ENCODE peak calls at places on chromosomes 1 and 21, in eight cellular contexts. U, T, M, J, I, X, W and E are unnamed samples.

GRCh38 chr1:185441608-185442007 is 124.6 kb upstream of the IVNS1ABP start:
- DNase-seq in U (no peak), T (no peak), M (no peak), J (peak; percentile 72), I (peak; percentile 23), X (no peak), W (no peak), E (peak; percentile 45)

GRCh38 chr1:53220171-53220961 is at the start of gene CZIB:
- DNase-seq in U (peak; percentile 92), T (peak; percentile 86), M (peak; percentile 95), J (peak; percentile 92), I (peak; percentile 58), X (peak; percentile 91), W (peak; percentile 94), E (peak; percentile 94)

GRCh38 chr1:155079487-155080249 is 1.0 kb downstream of the EFNA3 start:
- DNase-seq in U (peak; percentile 27), T (no peak), M (no peak), J (no peak), I (no peak), X (no peak), W (no peak), E (peak; percentile 59)

GRCh38 chr1:162954824-162955223 is 93.8 kb upstream of the CCDC190 start:
- DNase-seq in U (no peak), T (no peak), M (no peak), J (no peak), I (no peak), X (no peak), W (no peak), E (peak; percentile 86)

GRCh38 chr1:41827991-41828570 is 90.6 kb downstream of the HIVEP3 start:
- DNase-seq in U (no peak), T (no peak), M (peak; percentile 26), J (no peak), I (no peak), X (no peak), W (no peak), E (peak; percentile 57)

GRCh38 chr21:38434913-38435533 is 63.3 kb downstream of the ERG start:
- DNase-seq in U (no peak), T (no peak), M (no peak), J (no peak), I (peak; percentile 10), X (no peak), W (no peak), E (peak; percentile 54)

GRCh38 chr1:185767721-185768120 is 33.5 kb downstream of the HMCN1 start:
- DNase-seq in U (no peak), T (no peak), M (no peak), J (no peak), I (no peak), X (no peak), W (no peak), E (no peak)

GRCh38 chr21:42732033-42732410 is 78.6 kb downstream of the PDE9A start:
- DNase-seq in U (no peak), T (no peak), M (no peak), J (no peak), I (no peak), X (no peak), W (no peak), E (no peak)

GRCh38 chr1:230798491-230798890 is 51.3 kb downstream of the CAPN9 start:
- DNase-seq in U (no peak), T (no peak), M (no peak), J (no peak), I (no peak), X (no peak), W (no peak), E (no peak)

GRCh38 chr21:42038826-42039425 is 28.8 kb upstream of the ZBTB21 start:
- DNase-seq in U (no peak), T (no peak), M (no peak), J (no peak), I (peak; percentile 61), X (no peak), W (no peak), E (no peak)

GRCh38 chr1:61226791-61227567 is 144.6 kb downstream of the NFIA start:
- DNase-seq in U (no peak), T (no peak), M (no peak), J (peak; percentile 13), I (no peak), X (no peak), W (no peak), E (peak; percentile 14)

GRCh38 chr1:92934395-92935378 is 26.6 kb downstream of the DIPK1A start:
- DNase-seq in U (no peak), T (no peak), M (peak; percentile 75), J (no peak), I (peak; percentile 50), X (no peak), W (peak; percentile 30), E (peak; percentile 97)

GRCh38 chr1:84930831-84931230 is 37.8 kb upstream of the LPAR3 start:
- DNase-seq in U (no peak), T (no peak), M (no peak), J (no peak), I (no peak), X (no peak), W (no peak), E (no peak)

GRCh38 chr1:54839824-54840223 is 38.7 kb upstream of the TTC22 start:
- DNase-seq in U (no peak), T (no peak), M (no peak), J (no peak), I (no peak), X (no peak), W (no peak), E (no peak)

GRCh38 chr21:18248171-18248570 is 3.5 kb downstream of the CHODL start:
- DNase-seq in U (no peak), T (no peak), M (no peak), J (no peak), I (no peak), X (no peak), W (no peak), E (no peak)

GRCh38 chr1:44377925-44378784 is 23.1 kb upstream of the ERI3 start:
- DNase-seq in U (peak; percentile 27), T (peak; percentile 51), M (peak; percentile 51), J (peak; percentile 46), I (peak; percentile 16), X (peak; percentile 7), W (peak; percentile 58), E (peak; percentile 80)

GRCh38 chr1:243431591-243431990 is 175.8 kb downstream of the SDCCAG8 start:
- DNase-seq in U (no peak), T (no peak), M (no peak), J (no peak), I (no peak), X (no peak), W (no peak), E (no peak)

GRCh38 chr1:54857066-54857660 is 29.8 kb downstream of the DHCR24 start:
- DNase-seq in U (no peak), T (no peak), M (no peak), J (no peak), I (no peak), X (no peak), W (no peak), E (peak; percentile 54)

GRCh38 chr1:25009675-25010262 is 79.7 kb upstream of the RUNX3 start:
- DNase-seq in U (no peak), T (no peak), M (no peak), J (no peak), I (no peak), X (no peak), W (no peak), E (no peak)

GRCh38 chr1:25006770-25007169 is 76.7 kb upstream of the RUNX3 start:
- DNase-seq in U (no peak), T (no peak), M (no peak), J (no peak), I (no peak), X (no peak), W (no peak), E (peak; percentile 27)

GRCh38 chr1:25011270-25011669 is 81.2 kb upstream of the RUNX3 start:
- DNase-seq in U (no peak), T (no peak), M (no peak), J (no peak), I (no peak), X (no peak), W (no peak), E (no peak)

GRCh38 chr1:25004355-25004754 is 74.3 kb upstream of the RUNX3 start:
- DNase-seq in U (no peak), T (no peak), M (no peak), J (no peak), I (no peak), X (no peak), W (no peak), E (no peak)

DNA sequence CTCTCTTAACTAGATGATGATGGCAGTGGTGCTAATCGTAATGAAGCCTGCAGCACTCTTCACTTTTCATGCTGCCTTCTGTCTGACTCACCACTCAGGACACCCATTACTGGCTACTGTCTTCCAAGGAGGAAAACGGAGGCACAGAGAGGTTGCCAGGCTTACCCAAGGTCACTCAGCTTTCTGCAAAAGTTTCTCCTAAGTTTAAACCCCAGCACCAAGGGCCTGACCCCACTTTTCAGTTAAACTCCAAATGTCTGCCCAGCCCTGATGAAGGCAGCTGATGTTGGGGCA is 78.1 kb upstream of the RUNX3 start:
- DNase-seq in U (no peak), T (no peak), M (no peak), J (no peak), I (no peak), X (no peak), W (no peak), E (no peak)
- H3K27ac ChIP-seq in U (no peak overlapping the region), T (no peak overlapping the region), M (no peak overlapping the region), J (no peak overlapping the region), I (no peak overlapping the region), X (no peak overlapping the region), W (no peak overlapping the region), E (no peak overlapping the region)

DNA sequence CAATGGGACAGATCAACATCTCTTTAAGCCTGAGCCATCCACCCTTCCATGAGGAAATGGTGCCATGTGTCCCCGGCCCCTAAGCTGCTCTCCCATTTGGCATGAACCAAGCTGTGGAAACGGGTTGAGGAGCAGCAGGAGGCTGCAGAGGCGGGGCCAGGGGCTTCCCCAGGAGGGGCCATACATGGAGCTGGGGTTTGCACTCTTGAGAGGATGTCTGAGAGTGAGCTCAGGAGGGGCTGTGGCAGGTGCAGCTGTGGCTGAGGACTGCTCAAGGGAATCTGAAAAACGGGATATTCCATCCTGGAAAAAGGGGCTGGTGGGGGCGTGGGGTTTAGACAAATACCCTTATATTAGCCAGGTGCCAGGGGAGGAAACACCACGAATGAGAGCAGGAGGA is 7.1 kb upstream of the CLEC20A start:
- DNase-seq in U (no peak), T (no peak), M (no peak), J (no peak), I (no peak), X (no peak), W (no peak), E (no peak)
- H3K27ac ChIP-seq in U (no peak overlapping the region), T (no peak overlapping the region), M (no peak overlapping the region), J (no peak overlapping the region), I (no peak overlapping the region), X (no peak overlapping the region), W (no peak overlapping the region), E (no peak overlapping the region)

DNA sequence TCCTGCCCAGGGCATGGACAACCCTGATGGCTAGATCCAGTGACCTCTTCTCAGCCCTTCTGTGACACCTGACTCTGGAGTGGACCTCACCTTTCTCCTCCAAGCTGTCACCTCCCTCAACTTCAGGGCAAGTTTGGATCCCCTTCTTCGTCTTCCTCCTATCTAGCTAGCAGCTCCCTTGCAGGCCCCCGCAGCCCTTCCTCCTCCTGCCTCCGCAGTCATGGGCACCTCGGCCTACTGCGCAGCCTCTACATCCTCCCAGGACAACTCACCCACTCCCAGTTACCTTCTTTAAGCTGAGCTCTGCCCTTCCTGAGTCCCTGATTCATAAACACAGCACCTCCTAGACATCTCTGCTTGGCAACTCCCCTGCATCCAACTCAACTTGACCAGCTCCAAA is 61.3 kb upstream of the ID3 start:
- DNase-seq in U (no peak), T (no peak), M (no peak), J (no peak), I (no peak), X (no peak), W (no peak), E (no peak)
- H3K27ac ChIP-seq in U (peak overlapping the region; percentile 94), T (no peak overlapping the region), M (no peak overlapping the region), J (no peak overlapping the region), I (no peak overlapping the region), X (peak overlapping the region; percentile 34), W (no peak overlapping the region), E (no peak overlapping the region)

GRCh38 chr1:25027876-25028586 is 98.0 kb upstream of the RUNX3 start:
- DNase-seq in U (no peak), T (no peak), M (no peak), J (no peak), I (no peak), X (no peak), W (no peak), E (no peak)
- H3K27ac ChIP-seq in U (no peak overlapping the region), T (no peak overlapping the region), M (no peak overlapping the region), J (no peak overlapping the region), I (no peak overlapping the region), X (no peak overlapping the region), W (no peak overlapping the region), E (no peak overlapping the region)